ENCODE peak calls at places on chromosomes 11 and 22, in seven cellular contexts. D, N, H, Y, V, I and T are unnamed samples.

GRCh38 chr22:41551882-41552582 is 7.8 kb upstream of the POLR3H start:
- DNase-seq in D (no peak), N (no peak), H (no peak), Y (no peak), V (no peak), I (no peak), T (no peak)

GRCh38 chr11:74257934-74258553 is 53.4 kb downstream of the P4HA3 start:
- DNase-seq in D (peak; percentile 71), N (peak; percentile 38), H (peak; percentile 90), Y (no peak), V (peak; percentile 73), I (no peak), T (no peak)

GRCh38 chr11:17386331-17387084 is 2.0 kb downstream of the KCNJ11 start:
- DNase-seq in D (peak; percentile 80), N (peak; percentile 58), H (peak; percentile 46), Y (peak; percentile 43), V (peak; percentile 69), I (no peak), T (peak; percentile 66)

GRCh38 chr11:44145011-44145777 is 49.7 kb downstream of the EXT2 start:
- DNase-seq in D (no peak), N (no peak), H (no peak), Y (no peak), V (peak; percentile 32), I (no peak), T (no peak)

GRCh38 chr11:112248216-112248615 is 12.4 kb downstream of the PLET1 start:
- DNase-seq in D (no peak), N (no peak), H (peak; percentile 58), Y (no peak), V (peak; percentile 45), I (no peak), T (no peak)

GRCh38 chr11:132925825-132926469 is 606.4 kb downstream of the OPCML start:
- DNase-seq in D (no peak), N (no peak), H (no peak), Y (no peak), V (no peak), I (no peak), T (no peak)

GRCh38 chr11:77598195-77598594 is 8.4 kb downstream of the AQP11 start:
- DNase-seq in D (no peak), N (no peak), H (no peak), Y (no peak), V (no peak), I (no peak), T (no peak)

GRCh38 chr11:117071344-117071787 is 26.9 kb downstream of the SIK3 start:
- DNase-seq in D (peak; percentile 38), N (peak; percentile 66), H (no peak), Y (no peak), V (no peak), I (no peak), T (no peak)

GRCh38 chr11:78039391-78039918 is 16.4 kb upstream of the KCTD14 start:
- DNase-seq in D (no peak), N (no peak), H (no peak), Y (no peak), V (no peak), I (no peak), T (no peak)

GRCh38 chr11:33775832-33776231 is 1.5 kb upstream of the FBXO3 start:
- DNase-seq in D (no peak), N (no peak), H (peak; percentile 9), Y (no peak), V (no peak), I (no peak), T (no peak)

GRCh38 chr22:17633217-17633997 is 4.9 kb upstream of the ATP6V1E1 start:
- DNase-seq in D (no peak), N (no peak), H (peak; percentile 95), Y (no peak), V (peak; percentile 67), I (peak; percentile 66), T (no peak)

GRCh38 chr22:47374273-47374771 is 611.9 kb downstream of the TBC1D22A start:
- DNase-seq in D (no peak), N (no peak), H (no peak), Y (no peak), V (no peak), I (no peak), T (no peak)

GRCh38 chr11:74138572-74138971 is 32.2 kb downstream of the C2CD3 start:
- DNase-seq in D (no peak), N (peak; percentile 48), H (peak; percentile 94), Y (no peak), V (peak; percentile 87), I (peak; percentile 95), T (no peak)

GRCh38 chr11:103591554-103591953 is 444.9 kb upstream of the DDI1 start:
- DNase-seq in D (no peak), N (no peak), H (no peak), Y (no peak), V (no peak), I (no peak), T (no peak)

GRCh38 chr11:7592706-7593105 is 78.9 kb downstream of the PPFIBP2 start:
- DNase-seq in D (peak; percentile 60), N (no peak), H (peak; percentile 85), Y (no peak), V (peak; percentile 88), I (no peak), T (no peak)

GRCh38 chr11:106990322-106990721 is 28.0 kb downstream of the GUCY1A2 start:
- DNase-seq in D (no peak), N (no peak), H (no peak), Y (no peak), V (no peak), I (no peak), T (no peak)

GRCh38 chr22:30015229-30015797 is 65.0 kb upstream of the HORMAD2 start:
- DNase-seq in D (no peak), N (no peak), H (peak; percentile 16), Y (no peak), V (no peak), I (no peak), T (no peak)

GRCh38 chr11:128694618-128695481 is 978 bp downstream of the FLI1 start:
- DNase-seq in D (no peak), N (no peak), H (peak; percentile 42), Y (peak; percentile 55), V (peak; percentile 56), I (no peak), T (peak; percentile 76)

GRCh38 chr11:23725752-23726151 is 771.1 kb upstream of the LUZP2 start:
- DNase-seq in D (no peak), N (no peak), H (peak; percentile 29), Y (no peak), V (peak; percentile 44), I (no peak), T (no peak)

GRCh38 chr11:2100361-2101170 is 38.6 kb downstream of the IGF2 start:
- DNase-seq in D (peak; percentile 71), N (no peak), H (no peak), Y (no peak), V (no peak), I (no peak), T (peak; percentile 49)

GRCh38 chr22:46502346-46502745 is 35.1 kb downstream of the CELSR1 start:
- DNase-seq in D (no peak), N (no peak), H (no peak), Y (no peak), V (no peak), I (no peak), T (no peak)

GRCh38 chr11:122697636-122698167 is 42.2 kb downstream of the UBASH3B start:
- DNase-seq in D (no peak), N (no peak), H (peak; percentile 49), Y (no peak), V (peak; percentile 62), I (no peak), T (no peak)

GRCh38 chr11:120612363-120613263 is 101.1 kb downstream of the GRIK4 start:
- DNase-seq in D (peak; percentile 27), N (peak; percentile 53), H (no peak), Y (no peak), V (peak; percentile 22), I (no peak), T (no peak)

GRCh38 chr11:78336877-78337553 is 80.6 kb downstream of the GAB2 start:
- DNase-seq in D (no peak), N (no peak), H (no peak), Y (no peak), V (no peak), I (no peak), T (no peak)

GRCh38 chr22:29689872-29690213 is 30.0 kb upstream of the CABP7 start:
- DNase-seq in D (peak; percentile 75), N (peak; percentile 71), H (peak; percentile 58), Y (peak; percentile 46), V (peak; percentile 75), I (no peak), T (no peak)

GRCh38 chr11:62139526-62140301 is 15.9 kb downstream of the INCENP start:
- DNase-seq in D (no peak), N (no peak), H (no peak), Y (no peak), V (no peak), I (no peak), T (no peak)

GRCh38 chr22:29480512-29481264 is 670 bp downstream of the NEFH start:
- DNase-seq in D (no peak), N (no peak), H (peak; percentile 50), Y (peak; percentile 21), V (peak; percentile 65), I (no peak), T (no peak)

GRCh38 chr22:37148742-37149665 is 712 bp downstream of the IL2RB start:
- DNase-seq in D (no peak), N (no peak), H (no peak), Y (no peak), V (no peak), I (no peak), T (peak; percentile 40)

GRCh38 chr11:71252782-71253730 is 679 bp upstream of the SHANK2 start:
- DNase-seq in D (peak; percentile 62), N (peak; percentile 62), H (peak; percentile 64), Y (no peak), V (peak; percentile 77), I (peak; percentile 37), T (peak; percentile 78)

GRCh38 chr11:61912991-61913698 is 4.2 kb downstream of the RAB3IL1 start:
- DNase-seq in D (no peak), N (peak; percentile 14), H (no peak), Y (no peak), V (no peak), I (no peak), T (peak; percentile 38)

GRCh38 chr11:113587318-113587739 is 112.1 kb upstream of the DRD2 start:
- DNase-seq in D (no peak), N (no peak), H (no peak), Y (no peak), V (peak; percentile 91), I (no peak), T (no peak)

GRCh38 chr11:42631223-42631843 is 680.5 kb upstream of the API5 start:
- DNase-seq in D (no peak), N (no peak), H (no peak), Y (no peak), V (peak; percentile 21), I (no peak), T (peak; percentile 13)